ENCODE peak calls at places on chromosomes 7 and 10, in seven cellular contexts. X is AG08395, Q is body of pancreas, N is right cardiac atrium, P is GM03348, S is fibroblast of mammary gland, T is hepatocyte. W is an unnamed sample.

GRCh38 chr10:9596368-9596920 is 1421.2 kb upstream of the CELF2 start:
- DNase-seq in X (peak; percentile 2), P (peak; percentile 3), S (peak; percentile 94), Q (no peak), N (no peak), T (no peak), W (peak; percentile 66)

GRCh38 chr10:69786791-69787190 is 14.9 kb upstream of the COL13A1 start:
- DNase-seq in T (no peak), S (peak; percentile 57), X (peak; percentile 68), P (peak; percentile 80), N (no peak), Q (no peak), W (peak; percentile 56)

GRCh38 chr7:102914585-102914984 is 1.8 kb downstream of the LRRC17 start:
- DNase-seq in X (peak; percentile 31), S (peak; percentile 91), P (peak; percentile 29), N (peak; percentile 84), T (peak; percentile 38), Q (peak; percentile 27), W (no peak)

GRCh38 chr10:118309911-118310310 is 32.2 kb downstream of the FAM204A start:
- DNase-seq in X (no peak), N (no peak), S (no peak), P (no peak), T (no peak), Q (no peak), W (no peak)

GRCh38 chr7:2521341-2521745 is 1.8 kb downstream of the LFNG start:
- DNase-seq in S (no peak), Q (no peak), X (no peak), T (no peak), N (no peak), P (no peak), W (no peak)

GRCh38 chr7:50721160-50721559 is 61.5 kb downstream of the GRB10 start:
- DNase-seq in Q (no peak), S (peak; percentile 19), X (no peak), N (peak; percentile 36), P (no peak), T (no peak), W (peak; percentile 71)

GRCh38 chr10:71562181-71562580 is 157.4 kb downstream of the C10orf105 start:
- DNase-seq in N (no peak), P (no peak), Q (no peak), S (no peak), X (no peak), T (no peak), W (no peak)

GRCh38 chr7:83248000-83248399 is 85.3 kb upstream of the PCLO start:
- DNase-seq in X (no peak), T (no peak), P (no peak), N (no peak), Q (no peak), S (no peak), W (peak; percentile 4)

GRCh38 chr7:21869785-21870402 is 75.8 kb downstream of the CDCA7L start:
- DNase-seq in X (peak; percentile 6), N (no peak), T (peak; percentile 20), P (peak; percentile 6), S (no peak), Q (no peak), W (peak; percentile 18)

GRCh38 chr10:90222372-90222771 is 521.0 kb downstream of the KIF20B start:
- DNase-seq in X (no peak), S (peak; percentile 92), Q (peak; percentile 2), P (no peak), N (no peak), T (peak; percentile 18), W (peak; percentile 86)

GRCh38 chr7:118080947-118081346 is 103.0 kb upstream of the LSM8 start:
- DNase-seq in Q (peak; percentile 4), X (no peak), P (peak; percentile 5), S (peak; percentile 86), T (peak; percentile 43), N (no peak), W (peak; percentile 97)

GRCh38 chr7:30698481-30698880 is 16.2 kb upstream of the CRHR2 start:
- DNase-seq in N (no peak), X (no peak), P (no peak), Q (no peak), T (no peak), S (no peak), W (no peak)

GRCh38 chr7:6306471-6306870 is 34.0 kb upstream of the CYTH3 start:
- DNase-seq in N (no peak), X (peak; percentile 55), P (peak; percentile 34), Q (no peak), T (no peak), S (peak; percentile 44), W (peak; percentile 83)

GRCh38 chr7:95758187-95758586 is 14.2 kb upstream of the DYNC1I1 start:
- DNase-seq in X (no peak), Q (no peak), N (no peak), S (no peak), T (no peak), P (no peak), W (no peak)